ENCODE peak calls at places on chromosomes 13 and 19, in seven cellular contexts. One of them, this sample, is unnamed. For H3K36me3, the result is how much of the 10 kb centered on the place peaks cover.

GRCh38 chr13:111969551-111970135 is 97.3 kb upstream of the SOX1 start:
- DNase-seq in psoas muscle: no peak
- DNase-seq in uterus: no peak
- DNase-seq in cardiac muscle cell: no peak
- DNase-seq in heart left ventricle: no peak
- DNase-seq in heart right ventricle: no peak
- DNase-seq in body of pancreas: no peak
- DNase-seq in this sample: no peak

GRCh38 chr19:29404015-29404414 is 121.8 kb upstream of the VSTM2B start:
- DNase-seq in psoas muscle: no peak
- DNase-seq in uterus: no peak
- DNase-seq in cardiac muscle cell: no peak
- DNase-seq in heart left ventricle: no peak
- DNase-seq in heart right ventricle: no peak
- DNase-seq in body of pancreas: no peak
- DNase-seq in this sample: no peak

GRCh38 chr19:46607441-46607841 is 6.3 kb downstream of the CALM3 start:
- DNase-seq in psoas muscle: peak
- DNase-seq in uterus: no peak
- DNase-seq in cardiac muscle cell: no peak
- DNase-seq in heart left ventricle: peak
- DNase-seq in heart right ventricle: no peak
- DNase-seq in body of pancreas: no peak
- DNase-seq in this sample: no peak

GRCh38 chr13:27313742-27314141 is 43.1 kb downstream of the RASL11A start:
- DNase-seq in psoas muscle: no peak
- DNase-seq in uterus: no peak
- DNase-seq in cardiac muscle cell: no peak
- DNase-seq in heart left ventricle: no peak
- DNase-seq in heart right ventricle: no peak
- DNase-seq in body of pancreas: no peak
- DNase-seq in this sample: no peak

GRCh38 chr13:113916330-113916815 is 52.5 kb upstream of the GAS6 start:
- DNase-seq in psoas muscle: no peak
- DNase-seq in uterus: no peak
- DNase-seq in cardiac muscle cell: no peak
- DNase-seq in heart left ventricle: no peak
- DNase-seq in heart right ventricle: no peak
- DNase-seq in body of pancreas: no peak
- DNase-seq in this sample: no peak

GRCh38 chr19:18768046-18768771 is 22.9 kb downstream of the COMP start:
- DNase-seq in psoas muscle: no peak
- DNase-seq in uterus: no peak
- DNase-seq in cardiac muscle cell: peak
- DNase-seq in heart left ventricle: no peak
- DNase-seq in heart right ventricle: no peak
- DNase-seq in body of pancreas: no peak
- DNase-seq in this sample: no peak

GRCh38 chr19:920051-920857 is 3.1 kb downstream of the KISS1R start:
- DNase-seq in psoas muscle: no peak
- DNase-seq in uterus: no peak
- DNase-seq in cardiac muscle cell: peak
- DNase-seq in heart left ventricle: no peak
- DNase-seq in heart right ventricle: no peak
- DNase-seq in body of pancreas: no peak
- DNase-seq in this sample: no peak

GRCh38 chr13:98133949-98134348 is 8.9 kb upstream of the FARP1 start:
- DNase-seq in psoas muscle: no peak
- DNase-seq in uterus: no peak
- DNase-seq in cardiac muscle cell: no peak
- DNase-seq in heart left ventricle: no peak
- DNase-seq in heart right ventricle: no peak
- DNase-seq in body of pancreas: no peak
- DNase-seq in this sample: no peak

GRCh38 chr19:15330801-15331418 is 1.4 kb downstream of the BRD4 start:
- DNase-seq in psoas muscle: no peak
- DNase-seq in uterus: no peak
- DNase-seq in cardiac muscle cell: peak
- DNase-seq in heart left ventricle: no peak
- DNase-seq in heart right ventricle: no peak
- DNase-seq in body of pancreas: peak
- DNase-seq in this sample: peak

GRCh38 chr13:42333613-42334328 is 61.8 kb downstream of the AKAP11 start:
- DNase-seq in psoas muscle: no peak
- DNase-seq in uterus: no peak
- DNase-seq in cardiac muscle cell: peak
- DNase-seq in heart left ventricle: no peak
- DNase-seq in heart right ventricle: no peak
- DNase-seq in body of pancreas: no peak
- DNase-seq in this sample: peak

GRCh38 chr13:61880576-61881283 is 465.1 kb upstream of the PCDH20 start:
- DNase-seq in psoas muscle: no peak
- DNase-seq in uterus: no peak
- DNase-seq in cardiac muscle cell: peak
- DNase-seq in heart left ventricle: no peak
- DNase-seq in heart right ventricle: no peak
- DNase-seq in body of pancreas: peak
- DNase-seq in this sample: no peak

GRCh38 chr13:100235311-100235901 is 146.5 kb downstream of the PCCA start:
- DNase-seq in psoas muscle: no peak
- DNase-seq in uterus: no peak
- DNase-seq in cardiac muscle cell: peak
- DNase-seq in heart left ventricle: no peak
- DNase-seq in heart right ventricle: no peak
- DNase-seq in body of pancreas: peak
- DNase-seq in this sample: peak

GRCh38 chr19:35154535-35155406 is at the start of gene FXYD5:
- DNase-seq in psoas muscle: peak
- DNase-seq in uterus: peak
- DNase-seq in cardiac muscle cell: no peak
- DNase-seq in heart left ventricle: peak
- DNase-seq in heart right ventricle: peak
- DNase-seq in body of pancreas: peak
- DNase-seq in this sample: no peak

GRCh38 chr13:112131740-112132113 is 64.8 kb downstream of the SOX1 start:
- DNase-seq in psoas muscle: no peak
- DNase-seq in uterus: no peak
- DNase-seq in cardiac muscle cell: no peak
- DNase-seq in heart left ventricle: no peak
- DNase-seq in heart right ventricle: no peak
- DNase-seq in body of pancreas: no peak
- DNase-seq in this sample: no peak

GRCh38 chr19:18807861-18808331 is 16.8 kb upstream of the COMP start:
- DNase-seq in psoas muscle: no peak
- DNase-seq in uterus: peak
- DNase-seq in cardiac muscle cell: no peak
- DNase-seq in heart left ventricle: no peak
- DNase-seq in heart right ventricle: no peak
- DNase-seq in body of pancreas: no peak
- DNase-seq in this sample: no peak

GRCh38 chr19:4902796-4903195 is at the start of gene ARRDC5:
- DNase-seq in psoas muscle: no peak
- DNase-seq in uterus: no peak
- DNase-seq in cardiac muscle cell: no peak
- DNase-seq in heart left ventricle: no peak
- DNase-seq in heart right ventricle: no peak
- DNase-seq in body of pancreas: no peak
- DNase-seq in this sample: no peak

GRCh38 chr19:1482361-1483066 is 3.5 kb upstream of the C19orf25 start:
- DNase-seq in psoas muscle: peak
- DNase-seq in uterus: no peak
- DNase-seq in cardiac muscle cell: no peak
- DNase-seq in heart left ventricle: peak
- DNase-seq in heart right ventricle: no peak
- DNase-seq in body of pancreas: no peak
- DNase-seq in this sample: no peak

GRCh38 chr19:6743071-6743470 is 3.6 kb downstream of the TRIP10 start:
- DNase-seq in psoas muscle: no peak
- DNase-seq in uterus: no peak
- DNase-seq in cardiac muscle cell: no peak
- DNase-seq in heart left ventricle: no peak
- DNase-seq in heart right ventricle: no peak
- DNase-seq in body of pancreas: no peak
- DNase-seq in this sample: no peak

GRCh38 chr13:44974056-44974798 is 15.0 kb downstream of the NUFIP1 start:
- DNase-seq in psoas muscle: no peak
- DNase-seq in uterus: no peak
- DNase-seq in cardiac muscle cell: no peak
- DNase-seq in heart left ventricle: peak
- DNase-seq in heart right ventricle: no peak
- DNase-seq in body of pancreas: peak
- DNase-seq in this sample: no peak

GRCh38 chr13:43269037-43269476 is 245.7 kb downstream of the DNAJC15 start:
- DNase-seq in psoas muscle: no peak
- DNase-seq in uterus: peak
- DNase-seq in cardiac muscle cell: peak
- DNase-seq in heart left ventricle: peak
- DNase-seq in heart right ventricle: no peak
- DNase-seq in body of pancreas: peak
- DNase-seq in this sample: peak

GRCh38 chr13:111204438-111205177 is 89.5 kb downstream of the ARHGEF7 start:
- DNase-seq in psoas muscle: peak
- DNase-seq in uterus: peak
- DNase-seq in cardiac muscle cell: no peak
- DNase-seq in heart left ventricle: no peak
- DNase-seq in heart right ventricle: peak
- DNase-seq in body of pancreas: peak
- DNase-seq in this sample: no peak

DNA sequence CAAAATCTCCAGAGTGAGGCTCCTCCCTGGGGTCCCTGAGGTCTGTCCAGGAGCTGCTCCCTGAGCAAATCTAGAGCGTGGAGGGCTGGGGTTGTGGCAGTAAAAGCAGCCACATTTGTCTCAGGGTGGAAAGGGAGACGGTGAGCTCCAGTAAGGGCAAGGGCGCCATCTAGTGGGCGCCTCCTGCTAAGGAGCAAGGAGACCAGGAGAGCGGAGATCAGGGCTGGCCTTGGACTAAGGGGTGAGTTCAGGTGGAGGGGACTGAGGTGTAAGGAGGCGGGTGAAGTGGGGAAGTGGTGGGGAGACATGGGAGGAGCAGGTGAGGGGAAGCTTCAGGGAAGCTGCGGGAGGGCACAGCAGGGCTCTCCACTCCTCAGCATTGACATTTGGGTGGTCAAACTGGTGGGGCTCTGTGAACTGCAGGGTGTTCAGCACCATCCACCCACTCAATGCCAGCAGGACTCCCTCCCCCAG is 5.3 kb upstream of the CEACAM21 start:
- DNase-seq in psoas muscle: peak
- DNase-seq in uterus: peak
- DNase-seq in cardiac muscle cell: peak
- DNase-seq in heart left ventricle: peak
- DNase-seq in heart right ventricle: peak
- DNase-seq in body of pancreas: peak
- DNase-seq in this sample: peak
- TF ChIP-seq CTCF in psoas muscle: peak
- TF ChIP-seq CTCF in uterus: peak
- TF ChIP-seq CTCF in cardiac muscle cell: peak
- TF ChIP-seq CTCF in heart left ventricle: peak
- TF ChIP-seq CTCF in heart right ventricle: peak
- TF ChIP-seq CTCF in body of pancreas: peak
- TF ChIP-seq CTCF in this sample: peak

GRCh38 chr19:57512845-57513244 is 13.1 kb downstream of the ZNF773 start:
- DNase-seq in psoas muscle: no peak
- DNase-seq in uterus: no peak
- DNase-seq in cardiac muscle cell: no peak
- DNase-seq in heart left ventricle: no peak
- DNase-seq in heart right ventricle: no peak
- DNase-seq in body of pancreas: no peak
- DNase-seq in this sample: no peak
- H3K4me3 ChIP-seq in psoas muscle: no peak
- H3K4me3 ChIP-seq in uterus: no peak
- H3K4me3 ChIP-seq in cardiac muscle cell: no peak
- H3K4me3 ChIP-seq in heart left ventricle: no peak
- H3K4me3 ChIP-seq in heart right ventricle: no peak
- H3K4me3 ChIP-seq in body of pancreas: no peak
- H3K4me3 ChIP-seq in this sample: no peak

GRCh38 chr13:102872131-102872530 is 26.3 kb downstream of the ERCC5 start:
- DNase-seq in psoas muscle: no peak
- DNase-seq in uterus: no peak
- DNase-seq in cardiac muscle cell: no peak
- DNase-seq in heart left ventricle: no peak
- DNase-seq in heart right ventricle: no peak
- DNase-seq in body of pancreas: no peak
- DNase-seq in this sample: no peak
- H3K36me3 ChIP-seq in psoas muscle: under half
- H3K36me3 ChIP-seq in uterus: under half
- H3K36me3 ChIP-seq in cardiac muscle cell: half or more
- H3K36me3 ChIP-seq in heart left ventricle: half or more
- H3K36me3 ChIP-seq in heart right ventricle: half or more
- H3K36me3 ChIP-seq in body of pancreas: under half
- H3K36me3 ChIP-seq in this sample: under half

GRCh38 chr19:33947565-33947964 is 150.9 kb downstream of the KCTD15 start:
- DNase-seq in psoas muscle: no peak
- DNase-seq in uterus: no peak
- DNase-seq in cardiac muscle cell: no peak
- DNase-seq in heart left ventricle: no peak
- DNase-seq in heart right ventricle: no peak
- DNase-seq in body of pancreas: no peak
- DNase-seq in this sample: no peak
- TF ChIP-seq CTCF in psoas muscle: no peak
- TF ChIP-seq CTCF in uterus: no peak
- TF ChIP-seq CTCF in cardiac muscle cell: no peak
- TF ChIP-seq CTCF in heart left ventricle: no peak
- TF ChIP-seq CTCF in heart right ventricle: no peak
- TF ChIP-seq CTCF in body of pancreas: no peak
- TF ChIP-seq CTCF in this sample: no peak

DNA sequence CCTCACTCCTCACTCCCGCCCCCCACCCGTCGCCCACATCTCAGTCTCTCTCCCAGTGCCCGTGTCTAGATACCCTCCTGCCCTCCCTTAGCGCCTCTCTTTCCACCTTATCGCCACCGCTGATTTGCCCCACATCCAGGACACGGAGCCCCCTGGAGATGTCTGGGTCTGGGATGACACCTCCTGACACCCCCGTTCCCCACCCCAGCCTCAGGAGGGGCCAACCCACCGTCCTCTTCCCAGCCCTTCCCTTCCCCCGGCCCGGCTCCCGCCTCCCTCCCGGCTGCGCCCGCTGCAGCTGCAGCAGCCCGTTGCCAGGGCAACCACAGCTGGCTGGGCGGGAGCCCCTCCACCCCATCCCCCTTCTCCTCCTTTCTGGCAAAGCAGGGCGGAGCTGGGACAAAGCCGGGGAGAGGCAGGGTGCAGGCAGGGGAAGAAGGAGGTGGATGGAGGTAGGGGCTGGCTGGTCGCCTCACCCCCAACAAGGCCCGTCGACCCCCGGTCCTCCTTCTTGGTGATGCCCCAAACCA is 13.5 kb downstream of the DPF1 start:
- DNase-seq in psoas muscle: peak
- DNase-seq in uterus: peak
- DNase-seq in cardiac muscle cell: peak
- DNase-seq in heart left ventricle: peak
- DNase-seq in heart right ventricle: peak
- DNase-seq in body of pancreas: peak
- DNase-seq in this sample: no peak
- H3K4me3 ChIP-seq in psoas muscle: peak
- H3K4me3 ChIP-seq in uterus: no peak
- H3K4me3 ChIP-seq in cardiac muscle cell: no peak
- H3K4me3 ChIP-seq in heart left ventricle: peak
- H3K4me3 ChIP-seq in heart right ventricle: no peak
- H3K4me3 ChIP-seq in body of pancreas: no peak
- H3K4me3 ChIP-seq in this sample: no peak

This sample was measured in kidney epithelial cell.